ENCODE peak calls at places on chromosomes 16 and 17, in four cellular contexts. R is midbrain; J is stimulated activated CD4-positive, alpha-beta T cell treated with anti-CD3 and anti-CD28 coated beads, TNF-alpha, amount 100 ng/mL, for 48 hours; F is cerebellar cortex. K is an unnamed sample.

GRCh38 chr16:23448392-23448791 is 4.6 kb downstream of the COG7 start:
- DNase-seq in R (no peak), J (no peak), F (no peak), K (no peak)

GRCh38 chr17:4956493-4957061 is 5.7 kb downstream of the ENO3 start:
- DNase-seq in J (no peak), R (no peak), F (no peak), K (no peak)

GRCh38 chr16:1906052-1906845 is 12.0 kb downstream of the HS3ST6 start:
- DNase-seq in J (no peak), F (no peak), R (no peak), K (no peak)

GRCh38 chr17:29667969-29668368 is 45.3 kb upstream of the CORO6 start:
- DNase-seq in R (no peak), J (no peak), F (no peak), K (no peak)

GRCh38 chr16:67397451-67397801 is 4.1 kb upstream of the TPPP3 start:
- DNase-seq in F (no peak), J (no peak), R (no peak), K (no peak)

GRCh38 chr16:4257646-4258556 is 14.9 kb downstream of the TFAP4 start:
- DNase-seq in R (no peak), J (no peak), F (no peak), K (no peak)

GRCh38 chr17:72305472-72305871 is 184.7 kb downstream of the SOX9 start:
- DNase-seq in J (no peak), F (no peak), R (no peak), K (no peak)

GRCh38 chr16:8878523-8878911 is 3.6 kb upstream of the LITAFD start:
- DNase-seq in F (no peak), R (no peak), J (no peak), K (no peak)

GRCh38 chr17:74972107-74972972 is at the start of gene HID1:
- DNase-seq in F (peak; percentile 68), R (peak; percentile 79), J (peak; percentile 47), K (peak; percentile 50)

GRCh38 chr16:64253114-64253513 is 868.7 kb downstream of the CDH11 start:
- DNase-seq in F (no peak), R (no peak), J (no peak), K (no peak)

GRCh38 chr17:49925916-49926315 is 43.1 kb upstream of the DLX4 start:
- DNase-seq in F (no peak), J (no peak), R (no peak), K (no peak)

GRCh38 chr16:3637371-3637923 is 17.0 kb upstream of the DNASE1 start:
- DNase-seq in J (no peak), F (no peak), R (no peak), K (no peak)

GRCh38 chr16:58464916-58465731 is 34.8 kb upstream of the NDRG4 start:
- DNase-seq in F (peak; percentile 67), R (no peak), J (no peak), K (no peak)

GRCh38 chr17:46154151-46154816 is 38.9 kb downstream of the KANSL1 start:
- DNase-seq in R (no peak), J (no peak), F (no peak), K (no peak)

GRCh38 chr16:69939821-69940585 is 11.1 kb upstream of the CLEC18A start:
- DNase-seq in R (no peak), J (no peak), F (no peak), K (no peak)

GRCh38 chr17:4066210-4066609 is 76.6 kb downstream of the ZZEF1 start:
- DNase-seq in F (no peak), R (no peak), J (no peak), K (no peak)

GRCh38 chr16:87579691-87580090 is 22.6 kb upstream of the JPH3 start:
- DNase-seq in R (no peak), F (no peak), J (no peak), K (no peak)